ENCODE peak calls at places on chromosomes 3 and 15, in four cellular contexts. X is head of caudate nucleus, W is ovary, K is mucosa of gallbladder. F is an unnamed sample.

GRCh38 chr3:153980252-153980590 is 141.0 kb upstream of the ARHGEF26 start:
- DNase-seq in X (no peak), W (no peak), K (peak), F (peak)

GRCh38 chr15:68834356-68834755 is 13.7 kb upstream of the ANP32A start:
- DNase-seq in X (no peak), W (no peak), K (no peak), F (no peak)

GRCh38 chr3:146092230-146092629 is 68.8 kb downstream of the PLOD2 start:
- DNase-seq in X (no peak), W (no peak), K (no peak), F (no peak)

GRCh38 chr15:82047493-82048446 is 2.0 kb upstream of the MEX3B start:
- DNase-seq in X (peak), W (no peak), K (peak), F (no peak)

GRCh38 chr15:42401544-42402478 is 42.5 kb downstream of the CAPN3 start:
- DNase-seq in X (no peak), W (no peak), K (no peak), F (no peak)

GRCh38 chr3:51705276-51706020 is 1.4 kb upstream of the GRM2 start:
- DNase-seq in X (no peak), W (no peak), K (no peak), F (no peak)

GRCh38 chr3:48395714-48396113 is 23.7 kb downstream of the FBXW12 start:
- DNase-seq in X (no peak), W (no peak), K (no peak), F (no peak)

GRCh38 chr3:136149569-136150136 is 46.5 kb downstream of the MSL2 start:
- DNase-seq in X (no peak), W (no peak), K (no peak), F (no peak)

GRCh38 chr15:68426149-68426548 is 5.8 kb downstream of the ITGA11 start:
- DNase-seq in X (no peak), W (no peak), K (no peak), F (no peak)

GRCh38 chr3:31219131-31219843 is 313.4 kb upstream of the STT3B start:
- DNase-seq in X (no peak), W (no peak), K (no peak), F (no peak)

GRCh38 chr15:73945109-73945508 is 18.8 kb downstream of the LOXL1 start:
- DNase-seq in X (no peak), W (no peak), K (no peak), F (no peak)

GRCh38 chr15:26866298-26867198 is at the start of gene GABRA5:
- DNase-seq in X (peak), W (no peak), K (no peak), F (no peak)

GRCh38 chr3:18444597-18445420 is 19.7 kb upstream of the SATB1 start:
- DNase-seq in X (peak), W (peak), K (peak), F (peak)

GRCh38 chr3:112101946-112102345 is 15.8 kb downstream of the C3orf52 start:
- DNase-seq in X (no peak), W (no peak), K (no peak), F (no peak)

GRCh38 chr3:11733914-11734313 is 90.2 kb upstream of the VGLL4 start:
- DNase-seq in X (no peak), W (no peak), K (no peak), F (no peak)

GRCh38 chr3:49411550-49411967 is 217 bp downstream of the RHOA start:
- DNase-seq in X (peak), W (peak), K (peak), F (peak)

GRCh38 chr15:67133738-67134576 is 68.6 kb downstream of the SMAD3 start:
- DNase-seq in X (no peak), W (no peak), K (peak), F (no peak)

GRCh38 chr3:146594843-146595482 is 10.2 kb downstream of the PLSCR5 start:
- DNase-seq in X (no peak), W (no peak), K (no peak), F (no peak)

GRCh38 chr3:39499651-39500273 is 32.3 kb downstream of the MOBP start:
- DNase-seq in X (no peak), W (no peak), K (no peak), F (no peak)

GRCh38 chr15:66875588-66876422 is 173.8 kb downstream of the SMAD6 start:
- DNase-seq in X (no peak), W (no peak), K (no peak), F (no peak)

GRCh38 chr3:29525254-29525881 is 244.5 kb downstream of the RBMS3 start:
- DNase-seq in X (no peak), W (peak), K (peak), F (peak)

F was measured in stomach.